ENCODE peak calls at places on chromosomes 4 and X, in five cellular contexts. One of them, this sample, is unnamed.

GRCh38 chrX:9878141-9878875 is 88.8 kb upstream of the CLDN34 start:
- DNase-seq in heart right ventricle: no peak
- DNase-seq in HCEC 1CT: peak; percentile 2
- DNase-seq in head of caudate nucleus: no peak
- DNase-seq in cardiac fibroblast: no peak
- DNase-seq in this sample: no peak

GRCh38 chr4:1381944-1382541 is 24.2 kb downstream of the NKX1-1 start:
- DNase-seq in HCEC 1CT: no peak
- DNase-seq in head of caudate nucleus: no peak
- DNase-seq in heart right ventricle: peak; percentile 4
- DNase-seq in cardiac fibroblast: no peak
- DNase-seq in this sample: no peak

GRCh38 chrX:13893826-13894225 is 76.9 kb upstream of the GPM6B start:
- DNase-seq in HCEC 1CT: no peak
- DNase-seq in heart right ventricle: peak; percentile 25
- DNase-seq in head of caudate nucleus: no peak
- DNase-seq in cardiac fibroblast: peak; percentile 47
- DNase-seq in this sample: no peak

GRCh38 chrX:73964607-73965006 is 339.4 kb upstream of the ZCCHC13 start:
- DNase-seq in heart right ventricle: no peak
- DNase-seq in HCEC 1CT: no peak
- DNase-seq in head of caudate nucleus: no peak
- DNase-seq in cardiac fibroblast: no peak
- DNase-seq in this sample: no peak

GRCh38 chr4:102787096-102787867 is 26.5 kb upstream of the MANBA start:
- DNase-seq in HCEC 1CT: peak; percentile 53
- DNase-seq in cardiac fibroblast: peak; percentile 62
- DNase-seq in heart right ventricle: no peak
- DNase-seq in head of caudate nucleus: no peak
- DNase-seq in this sample: peak; percentile 58

GRCh38 chr4:184444953-184445309 is 29.4 kb downstream of the IRF2 start:
- DNase-seq in HCEC 1CT: no peak
- DNase-seq in cardiac fibroblast: no peak
- DNase-seq in heart right ventricle: no peak
- DNase-seq in head of caudate nucleus: no peak
- DNase-seq in this sample: no peak

GRCh38 chr4:105389167-105389566 is 84.7 kb downstream of the PPA2 start:
- DNase-seq in heart right ventricle: no peak
- DNase-seq in cardiac fibroblast: peak; percentile 6
- DNase-seq in HCEC 1CT: no peak
- DNase-seq in head of caudate nucleus: no peak
- DNase-seq in this sample: peak; percentile 27

GRCh38 chr4:101020956-101021355 is 326.4 kb downstream of the PPP3CA start:
- DNase-seq in HCEC 1CT: peak; percentile 71
- DNase-seq in cardiac fibroblast: peak; percentile 70
- DNase-seq in head of caudate nucleus: no peak
- DNase-seq in heart right ventricle: no peak
- DNase-seq in this sample: peak; percentile 58

GRCh38 chr4:143358923-143359694 is 22.4 kb downstream of the GAB1 start:
- DNase-seq in head of caudate nucleus: no peak
- DNase-seq in HCEC 1CT: peak; percentile 80
- DNase-seq in heart right ventricle: no peak
- DNase-seq in cardiac fibroblast: peak; percentile 80
- DNase-seq in this sample: peak; percentile 71

GRCh38 chr4:29002151-29002550 is 1718.0 kb upstream of the PCDH7 start:
- DNase-seq in head of caudate nucleus: no peak
- DNase-seq in heart right ventricle: no peak
- DNase-seq in cardiac fibroblast: no peak
- DNase-seq in HCEC 1CT: no peak
- DNase-seq in this sample: no peak

GRCh38 chr4:114785570-114785969 is 187.0 kb downstream of the UGT8 start:
- DNase-seq in head of caudate nucleus: no peak
- DNase-seq in HCEC 1CT: no peak
- DNase-seq in cardiac fibroblast: no peak
- DNase-seq in heart right ventricle: no peak
- DNase-seq in this sample: no peak

This sample was measured in foreskin fibroblast.